ENCODE peak calls at places on chromosomes 7 and 10, in four cellular contexts. One of them, this sample, is unnamed.

GRCh38 chr10:13909911-13910617 is 323.3 kb downstream of the PRPF18 start:
- DNase-seq in HepG2: no peak
- DNase-seq in HCT116: no peak
- DNase-seq in K562: no peak
- DNase-seq in this sample: no peak

GRCh38 chr10:31977440-31978157 is 49.0 kb upstream of the ARHGAP12 start:
- DNase-seq in HepG2: no peak
- DNase-seq in HCT116: no peak
- DNase-seq in K562: peak
- DNase-seq in this sample: no peak

GRCh38 chr7:37730489-37730888 is 46.9 kb downstream of the GPR141 start:
- DNase-seq in HepG2: no peak
- DNase-seq in HCT116: no peak
- DNase-seq in K562: no peak
- DNase-seq in this sample: no peak

GRCh38 chr7:27165655-27166474 is 528 bp upstream of the HOXA9 start:
- DNase-seq in HepG2: no peak
- DNase-seq in HCT116: no peak
- DNase-seq in K562: no peak
- DNase-seq in this sample: no peak

GRCh38 chr7:4809091-4809591 is 33.7 kb downstream of the AP5Z1 start:
- DNase-seq in HepG2: no peak
- DNase-seq in HCT116: no peak
- DNase-seq in K562: no peak
- DNase-seq in this sample: no peak

GRCh38 chr10:126373137-126373536 is 15.1 kb downstream of the ADAM12 start:
- DNase-seq in HepG2: no peak
- DNase-seq in HCT116: no peak
- DNase-seq in K562: no peak
- DNase-seq in this sample: no peak

GRCh38 chr10:110750931-110751330 is 106.8 kb downstream of the RBM20 start:
- DNase-seq in HepG2: no peak
- DNase-seq in HCT116: no peak
- DNase-seq in K562: no peak
- DNase-seq in this sample: no peak

GRCh38 chr10:114306116-114306973 is 67.3 kb downstream of the VWA2 start:
- DNase-seq in HepG2: no peak
- DNase-seq in HCT116: no peak
- DNase-seq in K562: no peak
- DNase-seq in this sample: no peak

GRCh38 chr7:138304071-138304320 is 156.1 kb upstream of the TRIM24 start:
- DNase-seq in HepG2: no peak
- DNase-seq in HCT116: no peak
- DNase-seq in K562: no peak
- DNase-seq in this sample: no peak

GRCh38 chr7:11212816-11213215 is 239.1 kb downstream of the PHF14 start:
- DNase-seq in HepG2: no peak
- DNase-seq in HCT116: no peak
- DNase-seq in K562: no peak
- DNase-seq in this sample: no peak

GRCh38 chr10:71512794-71513379 is 116.2 kb downstream of the CDH23 start:
- DNase-seq in HepG2: peak
- DNase-seq in HCT116: peak
- DNase-seq in K562: no peak
- DNase-seq in this sample: no peak

GRCh38 chr7:121083138-121083789 is 94.8 kb downstream of the CPED1 start:
- DNase-seq in HepG2: no peak
- DNase-seq in HCT116: no peak
- DNase-seq in K562: peak
- DNase-seq in this sample: no peak

GRCh38 chr10:129945941-129946760 is 17.9 kb downstream of the EBF3 start:
- DNase-seq in HepG2: no peak
- DNase-seq in HCT116: no peak
- DNase-seq in K562: no peak
- DNase-seq in this sample: no peak

GRCh38 chr10:68208424-68209042 is 23.4 kb downstream of the ATOH7 start:
- DNase-seq in HepG2: peak
- DNase-seq in HCT116: peak
- DNase-seq in K562: peak
- DNase-seq in this sample: peak

DNA sequence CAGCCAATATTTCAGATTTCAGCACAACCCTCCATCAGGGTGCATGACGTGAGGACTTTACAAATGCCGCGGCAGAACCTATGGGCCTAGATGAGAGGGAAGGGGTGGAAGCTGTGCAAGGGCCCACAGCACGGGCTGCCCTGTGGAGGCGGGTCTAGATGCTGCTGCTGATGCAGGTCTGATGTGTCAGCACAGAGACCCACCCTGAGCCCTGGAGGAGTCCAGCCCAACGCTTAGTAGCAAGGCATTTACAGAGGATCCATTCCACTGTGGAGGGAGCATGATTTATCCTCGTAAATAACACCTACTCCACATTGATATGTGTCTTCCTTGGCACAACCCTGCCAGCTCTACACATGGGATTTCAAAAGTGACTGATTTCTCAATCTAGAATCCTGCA is 48.5 kb downstream of the MYL10 start:
- DNase-seq in HepG2: no peak
- DNase-seq in HCT116: no peak
- DNase-seq in K562: no peak
- DNase-seq in this sample: no peak
- TF ChIP-seq ZNF274 in HepG2: no peak
- TF ChIP-seq ZNF274 in HCT116: no peak
- TF ChIP-seq ZNF274 in K562: no peak
- TF ChIP-seq ZNF274 in this sample: no peak

GRCh38 chr10:63005246-63005645 is 127.9 kb upstream of the NRBF2 start:
- DNase-seq in HepG2: no peak
- DNase-seq in HCT116: no peak
- DNase-seq in K562: no peak
- DNase-seq in this sample: no peak
- TF ChIP-seq FOSL1 in HepG2: no peak
- TF ChIP-seq FOSL1 in HCT116: no peak
- TF ChIP-seq FOSL1 in K562: no peak
- TF ChIP-seq FOSL1 in this sample: no peak

DNA sequence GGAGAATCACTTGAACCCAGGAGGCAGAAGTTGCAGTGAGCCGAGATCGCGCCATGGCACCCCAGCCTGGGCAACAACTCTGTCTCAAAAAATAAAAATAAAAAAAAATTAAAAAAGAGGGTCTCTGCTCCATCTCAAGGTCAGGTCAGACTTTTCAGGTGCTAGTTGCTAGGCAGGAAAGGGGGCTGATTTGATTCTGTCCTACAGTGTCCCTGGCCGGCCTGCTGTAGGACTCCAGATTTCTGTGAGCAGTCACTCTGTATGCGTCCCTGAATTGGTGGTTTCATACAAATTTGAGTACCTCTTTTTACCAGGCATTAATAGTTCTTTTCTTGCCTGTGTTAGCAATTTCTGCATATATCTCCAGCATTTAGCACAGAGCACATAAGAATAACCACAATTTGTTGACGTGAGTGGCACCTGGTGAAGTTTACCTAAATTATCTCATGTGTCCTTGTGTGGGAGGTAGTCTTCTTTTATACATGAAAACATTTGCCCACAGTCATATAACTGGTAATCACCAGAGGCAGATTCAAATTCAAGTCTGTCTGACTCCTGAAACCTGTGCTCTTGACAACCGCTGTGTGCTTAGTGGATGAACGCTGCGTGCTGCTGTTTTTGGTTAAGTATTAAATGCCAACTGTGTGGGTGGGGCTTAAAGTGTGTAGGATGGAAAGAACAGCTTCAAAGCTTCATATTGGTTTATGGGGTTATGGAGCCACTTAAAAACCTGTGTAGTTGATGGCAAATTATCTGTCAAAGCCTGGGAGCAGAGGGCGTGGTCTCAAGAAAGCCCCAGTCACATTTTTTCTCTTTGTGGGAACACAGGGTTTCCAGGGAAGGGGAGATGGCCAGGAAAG is 3.2 kb upstream of the ZNF775 start:
- DNase-seq in HepG2: no peak
- DNase-seq in HCT116: no peak
- DNase-seq in K562: no peak
- DNase-seq in this sample: no peak
- TF ChIP-seq POLR2AphosphoS5 in HepG2: no peak
- TF ChIP-seq POLR2AphosphoS5 in HCT116: no peak
- TF ChIP-seq POLR2AphosphoS5 in K562: no peak
- TF ChIP-seq POLR2AphosphoS5 in this sample: no peak

GRCh38 chr7:69374036-69374420 is 224.2 kb upstream of the AUTS2 start:
- DNase-seq in HepG2: no peak
- DNase-seq in HCT116: no peak
- DNase-seq in K562: no peak
- DNase-seq in this sample: no peak
- TF ChIP-seq ZNF274 in HepG2: no peak
- TF ChIP-seq ZNF274 in HCT116: no peak
- TF ChIP-seq ZNF274 in K562: no peak
- TF ChIP-seq ZNF274 in this sample: no peak

DNA sequence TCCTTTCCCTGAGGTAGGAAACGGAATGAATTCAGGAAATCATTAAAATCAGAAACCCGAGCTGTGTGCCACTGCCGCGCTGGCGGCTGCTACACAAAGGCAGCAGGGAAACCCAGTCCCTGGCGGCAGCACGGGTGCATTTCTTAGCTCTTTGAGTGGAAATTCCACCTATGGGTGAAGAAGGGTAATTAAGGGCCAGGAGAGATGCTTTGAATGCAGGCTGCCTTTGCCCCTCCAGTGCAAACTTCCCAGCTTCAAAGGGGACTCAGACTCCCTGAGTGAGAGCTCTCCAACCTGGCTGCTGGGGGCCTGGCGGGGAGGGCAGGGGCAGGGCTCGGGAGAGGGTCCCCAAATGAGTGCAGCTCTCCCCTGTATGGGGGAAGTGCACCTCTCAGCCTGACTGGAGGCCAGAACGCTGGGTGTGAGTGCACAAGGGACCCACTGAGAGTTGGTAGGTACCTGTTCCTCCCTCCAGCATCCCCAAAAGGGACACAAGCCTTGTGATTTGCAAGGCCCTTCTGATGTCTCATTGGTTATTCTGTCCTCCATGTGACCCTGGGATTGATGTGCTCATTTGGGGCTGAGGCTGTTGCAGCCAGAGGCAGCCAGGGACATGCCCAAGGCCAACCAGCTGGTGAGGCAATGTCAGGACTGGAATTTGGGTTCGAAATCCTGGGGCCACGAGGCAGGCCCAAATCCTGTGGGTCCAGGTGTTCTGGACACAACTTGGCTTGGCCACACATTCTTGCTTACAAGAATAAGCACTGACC is 16.3 kb upstream of the ZMIZ1 start:
- DNase-seq in HepG2: peak
- DNase-seq in HCT116: no peak
- DNase-seq in K562: peak
- DNase-seq in this sample: no peak
- TF ChIP-seq FOSL1 in HepG2: no peak
- TF ChIP-seq FOSL1 in HCT116: no peak
- TF ChIP-seq FOSL1 in K562: no peak
- TF ChIP-seq FOSL1 in this sample: no peak

DNA sequence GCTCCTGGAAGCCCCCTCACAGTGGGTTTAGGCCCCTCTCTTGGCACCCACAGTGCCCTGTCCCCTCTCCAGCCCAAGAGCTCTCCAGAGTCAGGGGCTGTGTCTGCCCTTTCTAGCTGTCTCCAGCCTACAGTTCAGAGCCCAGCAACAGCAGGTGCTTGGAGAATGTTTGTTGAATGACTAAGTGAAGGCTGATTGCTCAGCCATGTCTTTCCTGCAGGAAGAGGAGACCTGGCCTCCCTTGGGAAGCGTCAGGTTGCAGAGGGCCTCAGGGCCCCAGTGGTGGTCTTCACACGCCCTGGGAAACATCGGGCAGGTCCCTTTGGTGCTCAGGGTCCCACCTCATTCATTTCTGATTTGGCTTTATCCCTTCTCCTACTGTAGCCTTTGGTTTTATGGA is 62.5 kb downstream of the GTF2IRD1 start:
- DNase-seq in HepG2: no peak
- DNase-seq in HCT116: no peak
- DNase-seq in K562: no peak
- DNase-seq in this sample: no peak
- TF ChIP-seq POLR2AphosphoS5 in HepG2: no peak
- TF ChIP-seq POLR2AphosphoS5 in HCT116: no peak
- TF ChIP-seq POLR2AphosphoS5 in K562: no peak
- TF ChIP-seq POLR2AphosphoS5 in this sample: no peak

DNA sequence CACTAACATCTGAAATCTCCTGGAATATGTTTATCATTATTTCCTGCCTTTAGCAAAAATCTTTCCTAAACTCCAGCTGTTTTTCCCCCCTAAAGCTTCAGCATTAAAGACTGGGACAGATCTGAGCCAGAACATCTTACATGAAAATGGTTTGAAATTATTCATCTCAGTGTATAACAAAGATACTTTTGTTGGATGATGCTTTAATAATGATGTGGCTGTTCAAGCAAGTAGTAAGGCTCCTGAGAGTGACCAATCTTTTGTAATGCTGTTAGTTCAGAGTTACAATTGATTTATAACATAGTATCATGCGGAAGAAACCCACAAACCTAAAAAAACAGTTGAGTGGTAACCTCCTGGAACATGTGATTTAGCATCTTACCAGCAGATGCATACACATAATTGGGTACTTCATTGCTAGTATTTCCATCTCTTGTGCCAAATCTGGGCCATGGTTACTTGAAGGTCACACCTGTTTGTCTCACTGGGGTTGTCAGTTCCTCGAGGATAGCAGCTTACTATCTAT is 1.5 kb downstream of the BZW2 start:
- DNase-seq in HepG2: no peak
- DNase-seq in HCT116: no peak
- DNase-seq in K562: no peak
- DNase-seq in this sample: no peak
- TF ChIP-seq ZNF274 in HepG2: no peak
- TF ChIP-seq ZNF274 in HCT116: no peak
- TF ChIP-seq ZNF274 in K562: no peak
- TF ChIP-seq ZNF274 in this sample: no peak

DNA sequence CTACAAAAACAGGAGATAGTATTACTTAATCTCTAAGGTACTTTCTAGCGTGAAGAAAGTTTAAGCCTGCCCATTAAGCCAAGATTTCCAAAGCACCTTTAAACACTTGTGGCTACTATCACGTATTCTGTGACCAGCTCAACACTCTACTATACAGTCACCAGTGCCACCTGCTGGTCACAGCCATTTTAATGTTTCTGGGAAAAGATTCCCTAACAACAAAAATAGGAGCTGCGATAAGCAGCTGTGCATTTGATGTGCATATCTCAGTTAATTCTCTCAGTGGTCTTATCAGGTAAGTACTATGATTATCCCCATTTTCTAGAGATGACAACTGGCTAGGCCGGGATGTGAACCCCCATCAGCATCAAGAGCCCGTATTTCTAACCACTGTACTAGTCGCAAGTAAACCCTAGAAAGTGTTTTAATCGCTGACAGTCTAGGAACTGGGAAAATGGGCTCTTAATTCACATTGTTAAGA is 860 bp downstream of the SEC31B start:
- DNase-seq in HepG2: peak
- DNase-seq in HCT116: peak
- DNase-seq in K562: peak
- DNase-seq in this sample: peak
- TF ChIP-seq FOSL1 in HepG2: no peak
- TF ChIP-seq FOSL1 in HCT116: no peak
- TF ChIP-seq FOSL1 in K562: no peak
- TF ChIP-seq FOSL1 in this sample: no peak

GRCh38 chr7:149569025-149569725 is 71.6 kb upstream of the ZNF746 start:
- DNase-seq in HepG2: no peak
- DNase-seq in HCT116: no peak
- DNase-seq in K562: no peak
- DNase-seq in this sample: peak
- TF ChIP-seq POLR2AphosphoS5 in HepG2: no peak
- TF ChIP-seq POLR2AphosphoS5 in HCT116: no peak
- TF ChIP-seq POLR2AphosphoS5 in K562: no peak
- TF ChIP-seq POLR2AphosphoS5 in this sample: no peak